ENCODE peak calls at places on chromosomes 1 and 21, in seven cellular contexts. L is uterus; A is testis; Y is CD8-positive, alpha-beta memory T cell; X is neural progenitor cell; Q is skeletal muscle cell; P is right cardiac atrium. R is an unnamed sample.

GRCh38 chr1:151908228-151908691 is 1.1 kb downstream of the THEM4 start:
- DNase-seq in Q (no peak), L (no peak), X (peak; percentile 11), Y (no peak), A (peak; percentile 67), P (no peak), R (no peak)

GRCh38 chr1:36699113-36699512 is 216.4 kb upstream of the CSF3R start:
- DNase-seq in Y (no peak), L (no peak), Q (no peak), A (peak; percentile 39), P (no peak), X (peak; percentile 32), R (no peak)

GRCh38 chr1:200838676-200839445 is 33.9 kb upstream of the GPR25 start:
- DNase-seq in X (no peak), A (no peak), L (no peak), Y (no peak), P (no peak), Q (peak; percentile 25), R (no peak)

GRCh38 chr1:234608026-234608719 is 1.8 kb downstream of the IRF2BP2 start:
- DNase-seq in Q (no peak), Y (peak; percentile 84), X (peak; percentile 71), A (peak; percentile 82), P (peak; percentile 80), L (peak; percentile 73), R (peak; percentile 74)

GRCh38 chr1:226420860-226421259 is 13.0 kb upstream of the PARP1 start:
- DNase-seq in P (no peak), L (no peak), A (no peak), Q (no peak), Y (no peak), X (no peak), R (no peak)

GRCh38 chr1:34186741-34187494 is 10.2 kb downstream of the C1orf94 start:
- DNase-seq in A (no peak), L (no peak), P (no peak), X (no peak), Y (no peak), Q (no peak), R (no peak)

GRCh38 chr1:161702250-161702649 is 4.8 kb upstream of the FCRLA start:
- DNase-seq in A (no peak), L (no peak), Y (no peak), P (no peak), X (no peak), Q (no peak), R (no peak)

GRCh38 chr1:227325195-227325594 is 6.9 kb upstream of the CDC42BPA start:
- DNase-seq in L (no peak), Y (no peak), A (no peak), Q (no peak), X (no peak), P (no peak), R (no peak)

GRCh38 chr1:225567789-225568188 is 85.1 kb downstream of the ENAH start:
- DNase-seq in L (no peak), X (peak; percentile 25), Q (no peak), Y (no peak), P (no peak), A (no peak), R (no peak)

GRCh38 chr1:226939439-226940028 is 560 bp upstream of the COQ8A start:
- DNase-seq in L (peak; percentile 68), Q (no peak), X (peak; percentile 74), Y (no peak), P (peak; percentile 73), A (peak; percentile 66), R (peak; percentile 23)

GRCh38 chr1:109924316-109924715 is 13.7 kb downstream of the CSF1 start:
- DNase-seq in L (peak; percentile 22), Y (no peak), Q (no peak), X (no peak), P (no peak), A (no peak), R (no peak)

GRCh38 chr1:207134550-207134949 is 30.5 kb downstream of the C4BPA start:
- DNase-seq in A (no peak), L (no peak), P (no peak), X (no peak), Q (no peak), Y (no peak), R (no peak)

GRCh38 chr1:181704556-181704955 is 221.2 kb downstream of the CACNA1E start:
- DNase-seq in Q (no peak), L (no peak), Y (no peak), X (peak; percentile 52), A (no peak), P (no peak), R (no peak)

GRCh38 chr1:229717774-229718173 is 91.7 kb downstream of the URB2 start:
- DNase-seq in A (no peak), L (no peak), Q (no peak), Y (no peak), P (no peak), X (no peak), R (no peak)

GRCh38 chr1:150535511-150536281 is 13.5 kb upstream of the ADAMTSL4 start:
- DNase-seq in Q (no peak), P (no peak), L (no peak), A (no peak), Y (no peak), X (peak; percentile 11), R (no peak)

GRCh38 chr1:149888999-149889289 is 10.4 kb upstream of the BOLA1 start:
- DNase-seq in P (peak; percentile 45), A (peak; percentile 52), Y (no peak), X (peak; percentile 11), Q (no peak), L (peak; percentile 53), R (no peak)

GRCh38 chr1:187631984-187632383 is 803.2 kb downstream of the PLA2G4A start:
- DNase-seq in P (no peak), A (no peak), Y (no peak), X (peak; percentile 21), L (no peak), Q (no peak), R (no peak)

GRCh38 chr1:218846166-218846565 is 327.5 kb upstream of the LYPLAL1 start:
- DNase-seq in X (no peak), Q (no peak), Y (no peak), L (no peak), A (no peak), P (no peak), R (no peak)

GRCh38 chr1:22832414-22832786 is 121.8 kb downstream of the EPHB2 start:
- DNase-seq in Q (peak; percentile 43), X (no peak), A (no peak), L (no peak), P (no peak), Y (no peak), R (no peak)

GRCh38 chr1:56190975-56191768 is 388.2 kb downstream of the PLPP3 start:
- DNase-seq in Q (peak; percentile 47), L (no peak), P (peak; percentile 28), Y (no peak), A (no peak), X (peak; percentile 34), R (no peak)

GRCh38 chr1:8496473-8496872 is 178.6 kb downstream of the SLC45A1 start:
- DNase-seq in Y (peak; percentile 62), A (no peak), L (no peak), X (no peak), P (no peak), Q (no peak), R (no peak)

GRCh38 chr1:24990796-24991195 is 60.7 kb upstream of the RUNX3 start:
- DNase-seq in A (no peak), P (no peak), X (no peak), Y (no peak), L (no peak), Q (no peak), R (no peak)

GRCh38 chr21:41932576-41933258 is 21.1 kb downstream of the C2CD2 start:
- DNase-seq in Q (no peak), X (no peak), A (no peak), P (peak; percentile 65), L (peak; percentile 40), Y (no peak), R (no peak)

GRCh38 chr1:37663426-37664000 is 28.8 kb upstream of the CDCA8 start:
- DNase-seq in P (no peak), A (no peak), L (no peak), Y (no peak), X (peak; percentile 55), Q (no peak), R (no peak)

DNA sequence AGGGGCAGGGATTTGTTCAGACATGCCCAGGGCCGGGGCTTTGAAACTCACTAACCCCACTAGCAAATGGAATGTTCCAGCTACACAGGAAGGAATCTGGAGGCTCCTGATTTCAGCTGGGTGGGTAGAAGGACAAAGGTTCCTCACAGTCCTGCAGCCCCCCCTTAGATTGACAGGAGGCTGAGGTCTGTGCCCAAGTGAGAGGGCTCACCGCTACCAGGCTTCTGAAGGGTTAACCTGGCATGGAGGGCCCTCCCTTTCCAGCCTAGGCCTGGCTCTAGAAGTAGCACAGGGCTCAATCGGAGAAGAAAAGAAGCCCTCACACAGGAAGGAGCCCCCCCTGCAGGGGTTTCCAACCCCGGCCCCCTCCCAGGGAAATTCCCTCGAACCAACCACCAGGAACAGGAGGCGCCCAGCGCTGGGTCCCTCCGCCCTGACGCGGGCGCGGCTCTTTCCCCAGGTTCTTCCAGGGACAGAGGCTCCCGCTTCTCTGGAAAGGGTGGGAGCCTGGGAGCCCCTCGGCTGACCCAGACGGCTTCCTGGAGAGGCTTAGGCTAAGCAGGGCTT is 3.3 kb downstream of the EPHA2 start:
- DNase-seq in Q (no peak), P (peak; percentile 62), X (peak; percentile 82), A (no peak), L (no peak), Y (no peak), R (no peak)
- H3K4me3 ChIP-seq in Q (peak overlapping the region; percentile 79), P (no peak overlapping the region), X (peak overlapping the region; percentile 77), A (no peak overlapping the region), L (peak overlapping the region; percentile 59), Y (no peak overlapping the region), R (peak overlapping the region; percentile 76)

GRCh38 chr1:205678286-205679111 is 1.8 kb downstream of the SLC45A3 start:
- DNase-seq in P (peak; percentile 43), X (no peak), A (peak; percentile 64), L (peak; percentile 46), Q (no peak), Y (no peak), R (no peak)
- H3K4me3 ChIP-seq in P (no peak overlapping the region), X (peak overlapping the region; percentile 92), A (peak overlapping the region; percentile 69), L (no peak overlapping the region), Q (no peak overlapping the region), Y (no peak overlapping the region), R (peak overlapping the region; percentile 83)

GRCh38 chr1:19563336-19564097 is 78.2 kb upstream of the CAPZB start:
- DNase-seq in Y (no peak), P (peak; percentile 68), L (peak; percentile 69), X (no peak), Q (peak; percentile 41), A (peak; percentile 67), R (peak; percentile 18)
- H3K4me3 ChIP-seq in Y (no peak overlapping the region), P (no peak overlapping the region), L (peak overlapping the region; percentile 12), X (no peak overlapping the region), Q (peak overlapping the region; percentile 24), A (peak overlapping the region; percentile 2), R (peak overlapping the region; percentile 57)

GRCh38 chr1:3530931-3531818 is 76.7 kb downstream of the ARHGEF16 start:
- DNase-seq in P (peak; percentile 82), L (peak; percentile 81), A (peak; percentile 88), Y (peak; percentile 75), Q (no peak), X (peak; percentile 92), R (no peak)
- H3K4me3 ChIP-seq in P (peak overlapping the region; percentile 74), L (peak overlapping the region; percentile 28), A (peak overlapping the region; percentile 67), Y (peak overlapping the region; percentile 71), Q (peak overlapping the region; percentile 33), X (peak overlapping the region; percentile 61), R (peak overlapping the region; percentile 97)

GRCh38 chr21:7947422-7947821 is 2574.0 kb upstream of the TPTE start:
- DNase-seq in A (no peak), L (no peak), Q (no peak), Y (no peak), P (no peak), X (no peak), R (no peak)
- H3K4me3 ChIP-seq in A (no peak overlapping the region), L (no peak overlapping the region), Q (no peak overlapping the region), Y (no peak overlapping the region), P (no peak overlapping the region), X (no peak overlapping the region), R (no peak overlapping the region)

R was measured in thoracic aorta.